ENCODE peak calls at places on chromosomes 12 and 14, in four cellular contexts. A is NCI-H2081, F is T-helper 1 cell, G is NCI-H1436. P is an unnamed sample.

GRCh38 chr14:84074626-84075025 is 1455.3 kb upstream of the FLRT2 start:
- DNase-seq in F (no peak), G (no peak), A (no peak), P (no peak)

GRCh38 chr12:132066345-132066685 is 77.8 kb downstream of the DDX51 start:
- DNase-seq in G (no peak), A (no peak), F (no peak), P (no peak)

GRCh38 chr14:71521736-71522135 is 410.5 kb upstream of the RGS6 start:
- DNase-seq in G (no peak), A (no peak), F (no peak), P (no peak)

GRCh38 chr12:29681996-29682534 is 101.7 kb downstream of the TMTC1 start:
- DNase-seq in G (no peak), F (no peak), A (no peak), P (no peak)

GRCh38 chr12:25051583-25052190 is 102.8 kb upstream of the BCAT1 start:
- DNase-seq in G (no peak), F (no peak), A (no peak), P (peak; percentile 61)

GRCh38 chr12:62781136-62781880 is 153.6 kb downstream of the PPM1H start:
- DNase-seq in F (no peak), G (no peak), A (no peak), P (no peak)

GRCh38 chr14:94485944-94486841 is 10.2 kb upstream of the SERPINA9 start:
- DNase-seq in G (no peak), A (no peak), F (no peak), P (peak; percentile 47)

GRCh38 chr12:26648999-26649398 is 184.0 kb downstream of the ITPR2 start:
- DNase-seq in F (no peak), A (no peak), G (no peak), P (no peak)

GRCh38 chr12:3777206-3777809 is 24.4 kb upstream of the CRACR2A start:
- DNase-seq in A (peak; percentile 52), F (no peak), G (peak; percentile 53), P (peak; percentile 38)

GRCh38 chr12:1918875-1919236 is 404 bp upstream of the CACNA2D4 start:
- DNase-seq in F (no peak), G (no peak), A (no peak), P (no peak)

GRCh38 chr12:66446276-66446675 is 144.0 kb downstream of the HELB start:
- DNase-seq in A (no peak), F (no peak), G (no peak), P (no peak)

GRCh38 chr14:96574633-96575191 is 72.5 kb downstream of the PAPOLA start:
- DNase-seq in A (peak; percentile 58), G (no peak), F (no peak), P (no peak)

GRCh38 chr12:104581000-104581570 is 124.3 kb downstream of the CHST11 start:
- DNase-seq in A (no peak), G (no peak), F (no peak), P (peak; percentile 45)

GRCh38 chr12:29024117-29024516 is 125.0 kb upstream of the FAR2 start:
- DNase-seq in G (no peak), A (no peak), F (no peak), P (no peak)

GRCh38 chr12:50934981-50935807 is 17.1 kb upstream of the HIGD1C start:
- DNase-seq in F (no peak), G (no peak), A (no peak), P (no peak)

P was measured in erythroblast.